ENCODE peak calls at places on chromosomes 2 and 18, in five cellular contexts. Y is fibroblast of the aortic adventitia, K is tibial artery, D is T-cell, A is NCI-H226. I is an unnamed sample.

GRCh38 chr18:48669991-48670750 is 131.3 kb downstream of the CTIF start:
- DNase-seq in K (no peak), D (no peak), A (no peak), Y (no peak), I (no peak)

GRCh38 chr2:168490015-168490874 is 34.2 kb downstream of the CERS6 start:
- DNase-seq in Y (no peak), D (no peak), A (no peak), K (no peak), I (peak)

GRCh38 chr2:74317696-74318095 is 25.5 kb downstream of the SLC4A5 start:
- DNase-seq in Y (no peak), D (no peak), A (no peak), K (peak), I (no peak)

GRCh38 chr2:15941483-15941853 is 1.1 kb downstream of the MYCN start:
- DNase-seq in K (no peak), D (no peak), A (no peak), Y (no peak), I (peak)

GRCh38 chr2:109382236-109382930 is 231.4 kb downstream of the SEPTIN10 start:
- DNase-seq in D (no peak), K (peak), A (no peak), Y (no peak), I (no peak)

GRCh38 chr2:226439337-226439736 is 360.3 kb downstream of the IRS1 start:
- DNase-seq in A (no peak), K (no peak), D (no peak), Y (no peak), I (no peak)

GRCh38 chr2:135037831-135038230 is 9.4 kb downstream of the MAP3K19 start:
- DNase-seq in Y (no peak), D (no peak), A (peak), K (no peak), I (no peak)

GRCh38 chr2:149084924-149085795 is 46.7 kb downstream of the LYPD6B start:
- DNase-seq in Y (peak), D (no peak), A (no peak), K (no peak), I (no peak)

GRCh38 chr2:159714586-159714930 is 2.3 kb downstream of the MARCHF7 start:
- DNase-seq in A (no peak), D (no peak), Y (no peak), K (no peak), I (no peak)

GRCh38 chr2:99698896-99699295 is 209.1 kb upstream of the REV1 start:
- DNase-seq in Y (peak), D (no peak), K (no peak), A (peak), I (no peak)

GRCh38 chr2:229335877-229336346 is 64.8 kb upstream of the PID1 start:
- DNase-seq in K (no peak), Y (peak), D (no peak), A (no peak), I (no peak)

GRCh38 chr2:96146151-96146880 is 1.1 kb upstream of the DUSP2 start:
- DNase-seq in K (peak), Y (no peak), A (peak), D (peak), I (peak)

GRCh38 chr2:9842487-9843228 is 616 bp upstream of the TAF1B start:
- DNase-seq in Y (no peak), K (no peak), A (no peak), D (no peak), I (no peak)

GRCh38 chr2:26772064-26773001 is 8.2 kb downstream of the SLC35F6 start:
- DNase-seq in A (no peak), D (peak), K (peak), Y (peak), I (peak)